ENCODE peak calls at places on chromosomes 4 and X, in six cellular contexts. Z is uterus, W is AG04450, S is bronchial epithelial cell, Q is neuronal stem cell, M is aorta. T is an unnamed sample.
A peak's percentile ranks its signal among the peaks of the same experiment; 100 is the strongest.

GRCh38 chr4:76357981-76358380 is 51.4 kb downstream of the STBD1 start:
- DNase-seq in S (no peak), W (no peak), Q (no peak), M (no peak), Z (no peak), T (no peak)

GRCh38 chr4:68874507-68874906 is 58.7 kb downstream of the UGT2B10 start:
- DNase-seq in Q (no peak), W (no peak), S (peak; percentile 38), M (no peak), Z (no peak), T (no peak)

GRCh38 chr4:12495211-12495610 is 988.9 kb downstream of the RAB28 start:
- DNase-seq in S (no peak), M (no peak), Z (no peak), W (no peak), Q (no peak), T (no peak)

GRCh38 chrX:15202458-15203177 is 67.3 kb downstream of the ASB9 start:
- DNase-seq in Q (no peak), M (no peak), S (peak; percentile 0), W (no peak), Z (no peak), T (peak; percentile 55)

GRCh38 chr4:10460313-10461047 is 3.3 kb upstream of the ZNF518B start:
- DNase-seq in M (no peak), S (no peak), Z (no peak), W (no peak), Q (no peak), T (no peak)

GRCh38 chr4:179750374-179750773 is 2308.1 kb upstream of the AGA start:
- DNase-seq in M (no peak), S (no peak), Q (no peak), W (no peak), Z (no peak), T (no peak)

GRCh38 chr4:141425124-141425523 is 204.4 kb downstream of the ZNF330 start:
- DNase-seq in Z (no peak), S (peak; percentile 54), Q (no peak), M (no peak), W (peak; percentile 58), T (peak; percentile 67)

GRCh38 chr4:156732634-156733033 is 239.0 kb downstream of the PDGFC start:
- DNase-seq in W (no peak), M (no peak), Q (no peak), Z (no peak), S (peak; percentile 24), T (no peak)

GRCh38 chr4:1693131-1693896 is 9.2 kb upstream of the FAM53A start:
- DNase-seq in Q (peak; percentile 67), W (peak; percentile 50), Z (peak; percentile 63), M (peak; percentile 89), S (peak; percentile 71), T (peak; percentile 38)

DNA sequence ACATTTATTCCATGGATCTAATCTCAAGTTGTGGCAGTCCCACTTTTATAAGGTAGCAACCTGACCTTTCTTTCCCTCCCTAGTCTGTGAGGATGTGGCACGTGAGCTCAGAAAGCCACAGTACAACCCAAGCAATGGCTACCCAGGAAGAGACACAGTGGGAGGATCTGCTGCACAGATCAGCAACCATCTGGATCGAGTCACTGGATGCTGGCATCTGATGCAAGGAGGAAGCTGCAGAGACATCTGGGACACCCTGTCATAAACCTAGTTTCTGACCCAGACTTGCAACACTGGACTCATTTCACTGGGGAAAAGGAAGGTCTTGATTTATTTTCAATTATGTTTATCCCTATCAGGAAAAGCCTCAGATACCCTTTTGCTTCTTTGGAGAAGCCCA is 327.1 kb downstream of the PAPSS1 start:
- DNase-seq in Z (no peak), W (no peak), Q (no peak), M (no peak), S (peak; percentile 3), T (no peak)
- H3K4me3 ChIP-seq in Z (no peak overlapping the region), W (no peak overlapping the region), Q (no peak overlapping the region), M (no peak overlapping the region), S (no peak overlapping the region), T (no peak overlapping the region)

DNA sequence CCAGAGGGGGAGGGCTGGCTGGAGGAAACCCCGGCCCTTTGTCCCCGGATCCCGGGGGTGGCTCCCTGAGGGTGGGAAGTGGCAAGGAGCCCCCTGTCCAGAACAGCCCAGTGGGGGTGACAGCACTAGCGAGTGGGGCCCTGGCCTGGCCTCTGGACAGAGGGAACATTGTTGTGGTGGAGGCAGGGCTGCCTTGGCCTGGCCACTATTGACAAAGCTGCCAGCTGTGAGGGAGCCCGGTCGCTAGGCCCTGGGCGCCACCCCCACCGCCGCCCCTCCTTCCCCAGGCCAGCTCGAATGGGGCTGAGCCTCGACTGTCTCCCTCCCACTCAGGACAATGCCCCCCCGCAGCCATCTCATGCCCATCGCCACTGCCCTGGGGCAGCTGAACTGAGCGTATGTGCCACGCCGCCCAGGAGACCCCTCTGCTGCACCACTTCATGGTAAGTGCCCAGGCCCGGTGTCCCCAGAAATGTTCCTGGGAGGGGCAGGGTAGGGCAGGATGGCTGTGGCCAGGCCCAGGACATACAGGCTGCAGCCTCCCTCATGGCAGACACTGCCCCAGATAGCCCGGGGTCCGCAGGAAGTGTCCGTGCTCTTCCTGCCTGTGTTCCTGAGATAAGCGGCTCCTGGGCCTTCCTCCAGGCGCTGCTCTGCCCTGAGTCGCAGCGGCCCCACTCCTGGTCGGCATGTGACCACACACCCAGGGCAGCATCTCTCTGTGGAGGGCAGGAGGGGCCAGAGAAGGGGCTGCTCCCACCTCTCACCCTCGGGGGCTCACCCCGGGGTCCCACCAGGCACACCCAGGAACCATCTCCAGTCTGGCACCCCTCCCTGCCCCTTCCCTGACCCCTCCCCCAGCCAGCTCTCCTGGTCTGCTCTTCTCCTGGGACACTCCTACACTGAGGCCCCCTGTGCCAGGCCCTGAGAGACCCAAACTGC is 1.4 kb downstream of the PLXNB3 start:
- DNase-seq in Q (no peak), W (no peak), S (no peak), M (no peak), Z (peak; percentile 36), T (no peak)
- H3K4me3 ChIP-seq in Q (no peak overlapping the region), W (peak overlapping the region; percentile 48), S (no peak overlapping the region), M (no peak overlapping the region), Z (no peak overlapping the region), T (peak overlapping the region; percentile 50)

GRCh38 chr4:40626183-40626990 is 3.3 kb downstream of the RBM47 start:
- DNase-seq in Z (no peak), Q (no peak), M (no peak), S (peak; percentile 77), W (no peak), T (no peak)
- H3K4me3 ChIP-seq in Z (no peak overlapping the region), Q (no peak overlapping the region), M (no peak overlapping the region), S (peak overlapping the region; percentile 82), W (no peak overlapping the region), T (peak overlapping the region; percentile 83)

GRCh38 chr4:137532869-137533236 is 559 bp upstream of the PCDH18 start:
- DNase-seq in Z (no peak), Q (no peak), S (no peak), M (no peak), W (no peak), T (no peak)
- H3K4me3 ChIP-seq in Z (peak overlapping the region; percentile 63), Q (no peak overlapping the region), S (no peak overlapping the region), M (peak overlapping the region; percentile 73), W (peak overlapping the region; percentile 77), T (peak overlapping the region; percentile 66)

DNA sequence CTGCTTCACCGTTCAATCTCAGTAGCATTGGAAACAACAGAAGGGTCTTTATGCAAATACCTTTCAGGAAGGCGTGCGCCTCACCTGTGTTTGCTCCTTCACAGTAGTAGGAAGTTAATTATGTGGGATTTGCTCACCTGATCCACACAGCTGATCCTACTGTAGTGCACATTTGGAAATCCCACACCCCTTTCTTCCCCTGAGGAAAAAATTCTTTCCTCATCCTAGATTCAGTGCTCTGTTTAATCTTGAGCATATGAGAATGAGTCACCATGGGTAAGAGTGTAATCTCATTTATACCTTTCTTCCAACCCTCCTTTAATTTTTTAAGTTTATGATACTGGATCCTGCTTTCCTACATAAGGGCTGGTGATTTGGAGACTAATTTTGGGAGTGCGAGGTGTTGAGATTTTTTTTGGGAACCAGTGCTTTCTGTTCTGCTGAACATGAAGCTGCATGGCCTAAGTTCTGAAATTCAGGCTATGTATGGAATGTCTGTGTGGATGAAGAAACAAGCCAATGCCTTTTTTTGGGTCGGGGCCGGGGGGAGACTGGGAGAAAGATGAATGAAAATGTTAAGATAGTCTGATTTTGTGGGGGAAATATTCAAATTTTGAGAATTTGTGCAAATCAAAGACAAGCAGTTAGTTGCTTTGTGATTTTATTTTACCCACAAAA is 19.0 kb downstream of the GAB1 start:
- DNase-seq in S (peak; percentile 94), Q (no peak), W (no peak), M (no peak), Z (no peak), T (peak; percentile 74)
- H3K4me3 ChIP-seq in S (no peak overlapping the region), Q (no peak overlapping the region), W (no peak overlapping the region), M (no peak overlapping the region), Z (no peak overlapping the region), T (peak overlapping the region; percentile 16)

GRCh38 chr4:83708500-83709175 is 172.7 kb downstream of the GPAT3 start:
- DNase-seq in Z (no peak), S (no peak), M (no peak), W (no peak), Q (peak; percentile 26), T (no peak)
- H3K4me3 ChIP-seq in Z (no peak overlapping the region), S (no peak overlapping the region), M (no peak overlapping the region), W (no peak overlapping the region), Q (no peak overlapping the region), T (no peak overlapping the region)

GRCh38 chr4:182354106-182354505 is 110.9 kb downstream of the TENM3 start:
- DNase-seq in Q (no peak), W (no peak), Z (no peak), M (no peak), S (no peak), T (no peak)
- H3K4me3 ChIP-seq in Q (no peak overlapping the region), W (no peak overlapping the region), Z (no peak overlapping the region), M (no peak overlapping the region), S (no peak overlapping the region), T (no peak overlapping the region)

GRCh38 chrX:41145920-41146608 is 60.8 kb downstream of the USP9X start:
- DNase-seq in W (peak; percentile 43), S (peak; percentile 85), Q (no peak), M (no peak), Z (no peak), T (peak; percentile 48)

GRCh38 chrX:41150043-41150442 is 64.8 kb downstream of the USP9X start:
- DNase-seq in Q (no peak), W (no peak), S (no peak), M (no peak), Z (no peak), T (no peak)

GRCh38 chrX:41148553-41148952 is 63.3 kb downstream of the USP9X start:
- DNase-seq in W (peak; percentile 23), Q (no peak), Z (no peak), M (no peak), S (peak; percentile 52), T (peak; percentile 76)

GRCh38 chrX:41142130-41142529 is 56.9 kb downstream of the USP9X start:
- DNase-seq in Z (no peak), W (no peak), Q (no peak), M (no peak), S (no peak), T (no peak)

GRCh38 chrX:41144873-41145272 is 59.6 kb downstream of the USP9X start:
- DNase-seq in Z (no peak), Q (no peak), S (no peak), W (no peak), M (no peak), T (no peak)
- H3K4me3 ChIP-seq in Z (no peak overlapping the region), Q (no peak overlapping the region), S (no peak overlapping the region), W (no peak overlapping the region), M (no peak overlapping the region), T (no peak overlapping the region)

GRCh38 chr4:30716158-30716557 is 4.0 kb upstream of the PCDH7 start:
- DNase-seq in Q (peak; percentile 21), S (peak; percentile 50), M (no peak), W (no peak), Z (no peak), T (no peak)
- H3K4me3 ChIP-seq in Q (no peak overlapping the region), S (peak overlapping the region; percentile 55), M (peak overlapping the region; percentile 95), W (peak overlapping the region; percentile 87), Z (peak overlapping the region; percentile 62), T (peak overlapping the region; percentile 92)

T was measured in retinal pigment epithelial cell.